ENCODE peak calls at places on chromosomes 12 and 14, in ten cellular contexts. F is endothelial cell of umbilical vein, T is gastrocnemius medialis, K is heart left ventricle, I is upper lobe of left lung, C is ovary, J is A549, D is Peyer's patch, A is transverse colon, M is prostate gland. B is an unnamed sample.

GRCh38 chr12:97223419-97223818 is 239.2 kb upstream of the RMST start:
- DNase-seq in F (no peak), T (no peak), K (no peak), I (no peak), C (no peak), J (no peak), D (no peak), A (no peak), M (no peak), B (no peak)

GRCh38 chr14:27056586-27056985 is 458.8 kb upstream of the NOVA1 start:
- DNase-seq in F (no peak), T (no peak), K (no peak), I (no peak), C (no peak), J (no peak), D (no peak), A (no peak), M (peak), B (no peak)

GRCh38 chr12:14629832-14630688 is 62.4 kb upstream of the PLBD1 start:
- DNase-seq in F (peak), T (peak), K (no peak), I (peak), C (peak), J (peak), D (peak), A (peak), M (peak), B (no peak)

GRCh38 chr12:27246774-27247173 is 2.7 kb downstream of the STK38L start:
- DNase-seq in F (peak), T (no peak), K (no peak), I (no peak), C (no peak), J (no peak), D (no peak), A (no peak), M (no peak), B (no peak)

GRCh38 chr12:14948672-14949071 is 10.3 kb upstream of the ERP27 start:
- DNase-seq in F (peak), T (peak), K (no peak), I (no peak), C (no peak), J (peak), D (peak), A (peak), M (no peak), B (no peak)

GRCh38 chr12:122243965-122244364 is 18.1 kb upstream of the DIABLO start:
- DNase-seq in F (no peak), T (no peak), K (no peak), I (no peak), C (no peak), J (no peak), D (no peak), A (no peak), M (no peak), B (no peak)

GRCh38 chr14:68140111-68140741 is 320.6 kb downstream of the RAD51B start:
- DNase-seq in F (peak), T (peak), K (no peak), I (no peak), C (no peak), J (peak), D (no peak), A (peak), M (peak), B (no peak)

GRCh38 chr12:56362130-56363059 is at the start of gene APOF:
- DNase-seq in F (no peak), T (no peak), K (no peak), I (no peak), C (no peak), J (no peak), D (no peak), A (no peak), M (no peak), B (no peak)

GRCh38 chr14:104393898-104394605 is 185.5 kb upstream of the C14orf180 start:
- DNase-seq in F (peak), T (peak), K (peak), I (peak), C (peak), J (no peak), D (peak), A (peak), M (no peak), B (peak)

GRCh38 chr12:66716522-66716921 is 37.6 kb upstream of the GRIP1 start:
- DNase-seq in F (no peak), T (no peak), K (no peak), I (no peak), C (no peak), J (no peak), D (no peak), A (no peak), M (no peak), B (no peak)

GRCh38 chr12:116999066-116999465 is 88.3 kb downstream of the FBXW8 start:
- DNase-seq in F (no peak), T (no peak), K (no peak), I (no peak), C (no peak), J (no peak), D (no peak), A (no peak), M (no peak), B (no peak)

GRCh38 chr12:91001306-91001705 is 3.5 kb downstream of the EPYC start:
- DNase-seq in F (peak), T (no peak), K (no peak), I (no peak), C (no peak), J (no peak), D (no peak), A (no peak), M (no peak), B (no peak)

GRCh38 chr12:89494411-89495231 is 30.0 kb downstream of the GALNT4 start:
- DNase-seq in F (no peak), T (no peak), K (no peak), I (no peak), C (no peak), J (no peak), D (no peak), A (no peak), M (no peak), B (no peak)

GRCh38 chr12:130608132-130608531 is 108.0 kb downstream of the RIMBP2 start:
- DNase-seq in F (no peak), T (no peak), K (no peak), I (no peak), C (no peak), J (no peak), D (no peak), A (no peak), M (no peak), B (no peak)

GRCh38 chr12:69527506-69528272 is 57.5 kb downstream of the FRS2 start:
- DNase-seq in F (peak), T (no peak), K (no peak), I (no peak), C (no peak), J (no peak), D (no peak), A (no peak), M (no peak), B (no peak)

GRCh38 chr14:60166144-60166543 is 946 bp upstream of the DHRS7 start:
- DNase-seq in F (no peak), T (peak), K (no peak), I (no peak), C (no peak), J (no peak), D (no peak), A (no peak), M (no peak), B (no peak)

GRCh38 chr14:23530360-23531055 is 21.1 kb downstream of the ZFHX2 start:
- DNase-seq in F (no peak), T (no peak), K (no peak), I (no peak), C (no peak), J (no peak), D (no peak), A (no peak), M (no peak), B (no peak)

GRCh38 chr12:106914796-106915634 is 40.7 kb upstream of the TMEM263 start:
- DNase-seq in F (no peak), T (no peak), K (no peak), I (no peak), C (no peak), J (no peak), D (no peak), A (no peak), M (no peak), B (no peak)

GRCh38 chr14:40629144-40629543 is 977.5 kb upstream of the LRFN5 start:
- DNase-seq in F (no peak), T (no peak), K (peak), I (no peak), C (no peak), J (no peak), D (no peak), A (no peak), M (no peak), B (no peak)

GRCh38 chr12:119235352-119235751 is 56.6 kb downstream of the HSPB8 start:
- DNase-seq in F (no peak), T (no peak), K (no peak), I (no peak), C (no peak), J (peak), D (no peak), A (no peak), M (no peak), B (no peak)

GRCh38 chr12:52209321-52209720 is 17.5 kb upstream of the KRT80 start:
- DNase-seq in F (no peak), T (peak), K (peak), I (no peak), C (no peak), J (no peak), D (no peak), A (no peak), M (no peak), B (no peak)

GRCh38 chr14:68820536-68820935 is 27.7 kb upstream of the ZFP36L1 start:
- DNase-seq in F (no peak), T (no peak), K (no peak), I (no peak), C (no peak), J (no peak), D (no peak), A (no peak), M (no peak), B (no peak)

GRCh38 chr12:105957058-105957457 is 181.7 kb downstream of the NUAK1 start:
- DNase-seq in F (no peak), T (no peak), K (no peak), I (no peak), C (no peak), J (no peak), D (no peak), A (no peak), M (no peak), B (no peak)

GRCh38 chr12:25717552-25717951 is 164.5 kb upstream of the LMNTD1 start:
- DNase-seq in F (no peak), T (no peak), K (no peak), I (no peak), C (no peak), J (no peak), D (no peak), A (no peak), M (no peak), B (no peak)

GRCh38 chr12:25714219-25714984 is 161.3 kb upstream of the LMNTD1 start:
- DNase-seq in F (no peak), T (no peak), K (no peak), I (no peak), C (no peak), J (no peak), D (no peak), A (no peak), M (no peak), B (no peak)

GRCh38 chr12:25716842-25717241 is 163.8 kb upstream of the LMNTD1 start:
- DNase-seq in F (no peak), T (no peak), K (no peak), I (no peak), C (no peak), J (no peak), D (no peak), A (no peak), M (no peak), B (no peak)

GRCh38 chr12:25713264-25713663 is 160.2 kb upstream of the LMNTD1 start:
- DNase-seq in F (no peak), T (no peak), K (no peak), I (no peak), C (no peak), J (no peak), D (no peak), A (no peak), M (no peak), B (no peak)

GRCh38 chr12:25715147-25715546 is 162.1 kb upstream of the LMNTD1 start:
- DNase-seq in F (no peak), T (no peak), K (no peak), I (no peak), C (no peak), J (no peak), D (no peak), A (no peak), M (no peak), B (no peak)
- TF ChIP-seq CTCF in F (no peak), T (no peak), K (no peak), I (no peak), C (no peak), J (no peak), D (no peak), A (no peak), M (no peak), B (no peak)

GRCh38 chr12:16884056-16884455 is 278.1 kb upstream of the LMO3 start:
- DNase-seq in F (no peak), T (no peak), K (no peak), I (no peak), C (no peak), J (no peak), D (no peak), A (no peak), M (no peak), B (no peak)
- H3K4me3 ChIP-seq in F (no peak), T (no peak), K (no peak), I (no peak), C (no peak), J (no peak), D (no peak), A (no peak), M (no peak), B (no peak)

DNA sequence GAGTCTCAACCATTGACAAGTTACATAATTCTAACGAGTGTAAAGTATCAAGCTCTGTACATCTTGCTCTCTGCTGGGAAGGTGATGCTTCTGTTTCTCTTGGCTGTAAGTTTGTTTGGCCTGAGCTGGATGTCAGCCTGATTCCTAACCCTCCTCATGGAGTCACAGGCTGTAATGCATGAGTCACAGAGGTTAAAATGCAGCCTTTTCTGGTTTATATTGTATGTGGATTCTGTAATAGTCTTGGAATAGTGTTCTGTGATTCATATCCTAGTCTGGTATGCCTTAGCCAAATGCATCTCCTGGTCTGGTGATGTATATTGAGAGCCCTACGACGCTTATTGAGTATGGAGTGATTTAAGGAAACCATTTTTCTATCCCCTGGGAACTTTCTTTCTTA is 104.5 kb upstream of the FRMD6 start:
- DNase-seq in F (peak), T (peak), K (no peak), I (no peak), C (peak), J (peak), D (no peak), A (peak), M (peak), B (no peak)
- TF ChIP-seq POLR2A in F (peak), T (no peak), K (no peak), I (no peak), C (no peak), J (no peak), D (no peak), A (no peak), M (no peak), B (no peak)

GRCh38 chr12:111408686-111409402 is 3.1 kb downstream of the SH2B3 start:
- DNase-seq in F (peak), T (no peak), K (no peak), I (no peak), C (no peak), J (no peak), D (no peak), A (no peak), M (no peak), B (no peak)
- TF ChIP-seq CTCF in F (no peak), T (no peak), K (no peak), I (no peak), C (no peak), J (no peak), D (no peak), A (no peak), M (no peak), B (no peak)

DNA sequence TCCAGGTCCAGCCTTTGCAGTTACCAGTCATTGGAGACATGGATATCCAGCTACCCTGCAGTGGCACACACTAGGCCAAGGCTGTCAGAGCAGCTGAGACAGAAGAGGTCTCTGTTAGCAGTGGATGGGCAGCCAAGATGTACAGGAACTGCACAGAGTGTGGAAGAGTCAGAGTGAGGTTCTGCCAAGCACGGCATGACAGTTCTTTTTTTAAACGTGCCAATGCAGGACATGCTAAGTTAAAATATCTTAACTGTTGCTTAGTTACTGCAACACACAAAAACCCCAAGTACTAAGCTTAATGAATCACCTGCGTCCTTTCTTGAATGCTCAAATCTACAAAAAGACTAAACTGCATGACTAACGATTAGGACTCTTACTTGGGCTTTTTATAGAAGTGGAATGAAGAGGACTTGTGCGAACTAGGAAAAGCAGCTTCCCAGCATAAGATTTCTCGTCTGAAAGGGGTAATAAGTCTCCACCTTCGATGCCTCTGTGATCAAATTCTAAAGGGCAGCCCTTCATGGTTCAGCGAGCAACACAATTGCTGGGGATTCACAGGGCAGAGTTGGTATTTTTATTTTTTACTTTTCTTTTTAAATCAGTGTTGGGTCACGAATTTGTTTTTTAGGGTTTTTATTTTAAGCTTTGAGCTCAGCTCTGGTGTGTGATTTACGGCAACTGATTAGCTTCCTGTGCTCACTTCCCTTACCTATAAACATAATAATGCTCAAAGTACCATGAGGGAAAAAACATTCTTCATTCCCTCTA is 20.6 kb downstream of the MAPK1IP1L start:
- DNase-seq in F (peak), T (peak), K (no peak), I (no peak), C (no peak), J (peak), D (no peak), A (no peak), M (no peak), B (no peak)
- H3K4me3 ChIP-seq in F (no peak), T (peak), K (no peak), I (no peak), C (no peak), J (no peak), D (no peak), A (no peak), M (no peak), B (no peak)

GRCh38 chr14:64915797-64916196 is 1.5 kb downstream of the CHURC1 start:
- DNase-seq in F (no peak), T (no peak), K (no peak), I (peak), C (no peak), J (no peak), D (no peak), A (no peak), M (no peak), B (no peak)

GRCh38 chr14:64915025-64915424 is 770 bp downstream of the CHURC1 start:
- DNase-seq in F (no peak), T (no peak), K (no peak), I (no peak), C (no peak), J (no peak), D (no peak), A (no peak), M (no peak), B (no peak)

GRCh38 chr14:64910847-64911495 is 3.3 kb upstream of the CHURC1 start:
- DNase-seq in F (peak), T (no peak), K (no peak), I (no peak), C (no peak), J (peak), D (no peak), A (no peak), M (no peak), B (no peak)

GRCh38 chr14:64912256-64912655 is 2.0 kb upstream of the CHURC1 start:
- DNase-seq in F (no peak), T (no peak), K (no peak), I (no peak), C (no peak), J (no peak), D (no peak), A (no peak), M (no peak), B (no peak)

DNA sequence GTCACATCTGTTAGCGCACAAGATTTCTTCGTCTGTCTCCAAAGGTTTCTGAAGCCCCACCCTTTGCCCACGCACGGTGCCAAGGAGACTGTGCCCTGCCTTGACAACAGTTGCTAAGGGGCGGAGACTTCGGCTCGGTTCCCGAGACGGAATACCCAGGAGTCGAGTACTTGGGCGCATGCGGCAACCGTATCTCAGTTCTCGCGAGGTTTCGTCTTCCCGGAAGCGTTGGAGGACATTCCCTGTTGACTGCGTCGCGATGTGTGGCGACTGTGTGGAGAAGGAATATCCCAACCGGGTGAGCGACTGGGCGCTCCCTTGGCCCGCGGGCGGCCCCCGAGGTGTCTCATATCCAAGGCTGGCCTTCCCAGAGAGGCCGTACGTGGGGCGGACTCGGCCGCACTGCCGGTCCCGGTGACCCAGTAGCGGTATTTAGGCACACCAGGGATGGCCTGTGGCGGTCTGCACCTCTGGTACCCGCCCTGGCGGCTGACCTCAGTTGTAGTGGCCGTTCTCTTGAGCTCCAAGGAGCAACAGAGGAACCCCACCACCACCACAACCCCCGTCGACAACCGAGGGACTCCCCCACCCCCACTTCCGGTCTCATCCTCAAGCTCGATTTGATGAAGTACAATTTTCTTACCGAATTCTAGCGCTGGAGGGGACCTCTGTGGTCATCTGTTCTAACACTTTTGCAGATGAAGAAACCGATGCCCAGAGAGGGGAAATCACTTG is at the start of gene CHURC1:
- DNase-seq in F (peak), T (peak), K (peak), I (peak), C (peak), J (peak), D (peak), A (peak), M (peak), B (peak)
- TF ChIP-seq POLR2A in F (peak), T (peak), K (no peak), I (peak), C (peak), J (peak), D (peak), A (peak), M (peak), B (no peak)